ENCODE peak calls at places on chromosome 3, in nine cellular contexts. W is EL; G is right lobe of liver; M is lung microvascular endothelial cell; I is activated CD4-positive, alpha-beta T cell treated with anti-CD3 and anti-CD28 coated beads, Interleukin-2, amount 10 ng/mL, durations not matched to agents 7 days and 5 days; R is glomerular endothelial cell; T is amniotic stem cell; E is GF-D8; V is HFFc6. H is an unnamed sample.

GRCh38 chr3:49720383-49721164 is 1.1 kb upstream of the AMIGO3 start:
- DNase-seq in M (no peak), V (no peak), T (no peak), R (no peak), I (no peak), W (no peak), E (no peak), G (no peak), H (no peak)

GRCh38 chr3:113746955-113747718 is at the start of gene ATP6V1A:
- DNase-seq in I (peak), W (no peak), T (peak), E (no peak), M (peak), V (no peak), G (peak), R (no peak), H (peak)

GRCh38 chr3:73473578-73474448 is 150.9 kb downstream of the PDZRN3 start:
- DNase-seq in V (no peak), T (no peak), E (no peak), I (no peak), R (no peak), M (no peak), W (no peak), G (no peak), H (no peak)

GRCh38 chr3:127140501-127141460 is 52.1 kb upstream of the PRR23E start:
- DNase-seq in R (no peak), W (no peak), E (no peak), G (no peak), T (no peak), I (no peak), V (no peak), M (no peak), H (no peak)

GRCh38 chr3:59812188-59812587 is 762.4 kb upstream of the CFAP20DC start:
- DNase-seq in W (no peak), E (no peak), T (no peak), I (no peak), V (no peak), M (no peak), R (no peak), G (no peak), H (no peak)

GRCh38 chr3:117304681-117305080 is 595.1 kb downstream of the TUSC7 start:
- DNase-seq in V (no peak), R (no peak), T (no peak), I (no peak), M (no peak), E (no peak), W (no peak), G (no peak), H (no peak)

GRCh38 chr3:184042617-184043016 is 10.2 kb upstream of the HTR3C start:
- DNase-seq in M (no peak), G (no peak), T (no peak), W (no peak), I (no peak), R (no peak), E (no peak), V (no peak), H (no peak)

GRCh38 chr3:120450261-120450913 is 405 bp downstream of the FSTL1 start:
- DNase-seq in M (peak), E (no peak), W (peak), V (no peak), R (no peak), T (no peak), I (peak), G (peak), H (peak)

GRCh38 chr3:15096026-15096425 is 2.9 kb downstream of the RBSN start:
- DNase-seq in R (no peak), V (no peak), M (no peak), W (no peak), G (no peak), E (no peak), T (no peak), I (no peak), H (no peak)

GRCh38 chr3:23162939-23163338 is 40.2 kb upstream of the UBE2E2 start:
- DNase-seq in T (no peak), W (no peak), M (no peak), R (no peak), E (no peak), I (no peak), G (no peak), V (no peak), H (no peak)

GRCh38 chr3:16151109-16151508 is 23.4 kb upstream of the GALNT15 start:
- DNase-seq in M (peak), W (peak), I (no peak), V (no peak), T (no peak), R (no peak), G (peak), E (peak), H (peak)

H was measured in endothelial cell of umbilical vein.